ENCODE peak calls at places on chromosomes 13 and 19, in four cellular contexts. M, P, V and B are unnamed samples.

GRCh38 chr13:98981596-98982195 is 3.8 kb upstream of the DOCK9 start:
- DNase-seq in V (no peak), M (no peak), P (no peak), B (no peak)

GRCh38 chr19:861756-862528 is 2.5 kb downstream of the CFD start:
- DNase-seq in V (no peak), P (peak; percentile 78), M (peak; percentile 67), B (peak; percentile 50)

GRCh38 chr19:18915639-18916038 is 3.5 kb downstream of the COPE start:
- DNase-seq in P (peak; percentile 68), V (peak; percentile 40), M (peak; percentile 59), B (peak; percentile 62)

GRCh38 chr13:21663197-21663596 is 7.7 kb upstream of the FGF9 start:
- DNase-seq in M (peak; percentile 86), V (no peak), P (no peak), B (no peak)

GRCh38 chr19:38805180-38805579 is 7.6 kb downstream of the LGALS4 start:
- DNase-seq in V (no peak), P (no peak), M (peak; percentile 69), B (no peak)

GRCh38 chr19:38429055-38429810 is 3.2 kb upstream of the RASGRP4 start:
- DNase-seq in V (no peak), M (no peak), P (no peak), B (no peak)

GRCh38 chr13:27659466-27659865 is 37.8 kb downstream of the POLR1D start:
- DNase-seq in M (peak; percentile 70), P (no peak), V (peak; percentile 59), B (no peak)

GRCh38 chr13:26482451-26483197 is 74.9 kb upstream of the WASF3 start:
- DNase-seq in M (peak; percentile 78), V (peak; percentile 83), P (peak; percentile 66), B (peak; percentile 75)

GRCh38 chr13:22041741-22042140 is 370.9 kb downstream of the FGF9 start:
- DNase-seq in M (no peak), V (no peak), P (no peak), B (no peak)

GRCh38 chr19:1261863-1262686 is 7.1 kb upstream of the CIRBP start:
- DNase-seq in M (peak; percentile 98), V (peak; percentile 41), P (peak; percentile 80), B (peak; percentile 85)

GRCh38 chr13:28530729-28531194 is 35.8 kb upstream of the FLT1 start:
- DNase-seq in M (no peak), P (no peak), V (peak; percentile 42), B (peak; percentile 49)

GRCh38 chr13:25927966-25928365 is 123.8 kb downstream of the SHISA2 start:
- DNase-seq in M (no peak), V (no peak), P (no peak), B (no peak)

GRCh38 chr19:799076-799881 is 2.0 kb downstream of the PTBP1 start:
- DNase-seq in V (peak; percentile 71), M (peak; percentile 33), P (no peak), B (peak; percentile 70)

GRCh38 chr13:47213057-47213456 is 316.2 kb upstream of the HTR2A start:
- DNase-seq in M (no peak), P (no peak), V (no peak), B (peak; percentile 35)

GRCh38 chr19:17555929-17556813 is 722 bp downstream of the COLGALT1 start:
- DNase-seq in V (peak; percentile 81), M (peak; percentile 78), P (peak; percentile 71), B (peak; percentile 78)

GRCh38 chr19:45255611-45256157 is 4.6 kb downstream of the MARK4 start:
- DNase-seq in P (no peak), V (no peak), M (no peak), B (no peak)

GRCh38 chr13:81051873-81052272 is 710.9 kb upstream of the SPRY2 start:
- DNase-seq in M (no peak), P (no peak), V (peak; percentile 14), B (no peak)

GRCh38 chr13:106847049-106847448 is 279.1 kb upstream of the ARGLU1 start:
- DNase-seq in V (no peak), M (no peak), P (no peak), B (no peak)

GRCh38 chr13:110538632-110539031 is 22.9 kb downstream of the RAB20 start:
- DNase-seq in V (peak; percentile 78), P (no peak), M (no peak), B (no peak)

GRCh38 chr19:52351512-52351911 is 15.5 kb downstream of the ZNF610 start:
- DNase-seq in P (no peak), M (no peak), V (no peak), B (no peak)

GRCh38 chr13:85386424-85386823 is 412.8 kb downstream of the SLITRK6 start:
- DNase-seq in V (peak; percentile 8), M (no peak), P (peak; percentile 22), B (no peak)

GRCh38 chr13:112116187-112116950 is 49.4 kb downstream of the SOX1 start:
- DNase-seq in P (no peak), V (no peak), M (no peak), B (no peak)

GRCh38 chr13:85520445-85520844 is 278.8 kb downstream of the SLITRK6 start:
- DNase-seq in V (peak; percentile 46), M (no peak), P (no peak), B (no peak)

DNA sequence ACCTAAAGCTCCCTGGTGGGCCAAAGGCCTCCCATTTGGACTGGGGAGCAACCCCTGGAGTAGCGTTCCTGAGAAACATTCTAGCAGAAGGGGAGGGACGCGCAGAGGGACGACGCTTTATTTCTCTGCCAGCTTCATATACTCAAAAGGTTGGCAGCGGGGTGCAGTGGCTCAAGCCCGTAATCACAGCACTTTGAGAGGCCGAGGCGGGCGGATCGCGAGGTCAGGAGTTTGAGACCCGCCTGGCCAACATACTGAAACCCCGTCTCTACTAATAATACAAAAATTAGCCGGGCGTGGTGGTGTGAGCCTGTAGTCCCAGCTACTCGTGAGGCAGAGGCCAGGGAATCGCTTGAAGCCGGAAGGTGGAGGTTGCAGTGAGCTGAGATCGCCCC is 16.8 kb downstream of the RB1 start:
- DNase-seq in P (no peak), M (no peak), V (no peak), B (no peak)
- H3K4me3 ChIP-seq in P (no peak overlapping the region), M (no peak overlapping the region), V (no peak overlapping the region), B (no peak overlapping the region)

DNA sequence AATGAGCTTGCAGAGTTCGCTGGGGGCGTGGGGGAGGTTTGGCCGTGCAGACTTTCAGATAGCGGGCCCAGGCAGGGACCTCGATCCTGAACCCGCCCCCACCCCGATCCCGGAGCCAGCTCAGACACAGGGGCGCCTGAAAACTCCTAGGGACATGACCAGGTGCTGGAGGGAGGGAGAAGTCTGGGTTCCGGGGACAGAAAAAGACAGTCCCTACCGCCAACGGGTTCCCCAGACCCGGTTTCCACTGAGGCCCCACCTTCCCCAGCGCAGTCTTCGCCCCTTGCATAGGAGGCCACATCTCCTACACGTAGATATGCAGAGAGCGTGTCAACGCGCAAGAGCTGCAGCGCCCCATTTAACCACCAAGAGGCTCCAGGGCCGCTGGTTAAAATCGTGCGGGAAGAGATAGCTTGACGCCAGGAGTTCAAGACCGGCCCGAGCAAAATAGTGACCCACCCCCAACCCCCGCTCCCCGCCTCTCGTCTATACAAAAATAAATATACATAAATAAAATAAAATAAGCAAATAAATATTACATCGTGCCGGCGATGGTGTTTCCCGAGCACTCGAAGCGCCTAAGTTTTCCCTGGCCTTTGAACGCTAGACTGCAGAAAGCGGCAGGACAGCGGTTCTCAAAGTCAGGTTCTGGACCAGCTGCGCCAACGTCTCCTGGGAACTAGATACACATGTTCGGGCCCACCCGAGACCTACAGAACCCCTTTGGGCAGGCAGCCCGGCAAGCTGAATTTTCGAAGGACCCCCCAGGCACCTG is 8.3 kb downstream of the CCDC8 start:
- DNase-seq in M (no peak), V (peak; percentile 81), P (peak; percentile 77), B (no peak)
- H3K27ac ChIP-seq in M (no peak overlapping the region), V (peak overlapping the region; percentile 36), P (peak overlapping the region; percentile 92), B (no peak overlapping the region)

GRCh38 chr19:8001995-8002849 is 3.2 kb downstream of the ELAVL1 start:
- DNase-seq in V (peak; percentile 87), M (peak; percentile 74), P (peak; percentile 71), B (peak; percentile 91)
- H3K4me3 ChIP-seq in V (no peak overlapping the region), M (no peak overlapping the region), P (no peak overlapping the region), B (peak overlapping the region; percentile 68)

DNA sequence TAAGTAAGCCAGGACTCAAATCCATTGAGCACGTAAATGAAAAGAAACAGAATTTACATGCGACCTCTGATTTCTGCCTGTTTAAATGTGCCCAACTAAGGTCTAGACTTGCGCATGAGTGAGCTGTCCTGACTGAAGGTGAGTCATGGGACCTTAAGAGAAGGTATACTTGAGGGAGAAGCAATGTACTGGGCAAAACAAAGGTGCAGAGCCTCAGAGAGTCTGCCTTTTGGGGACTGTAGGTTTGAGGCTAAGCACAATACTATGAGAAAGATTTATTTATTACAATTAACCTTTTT is 45.8 kb downstream of the UFM1 start:
- DNase-seq in P (no peak), M (no peak), V (no peak), B (peak; percentile 35)
- H3K27ac ChIP-seq in P (no peak overlapping the region), M (no peak overlapping the region), V (no peak overlapping the region), B (no peak overlapping the region)

DNA sequence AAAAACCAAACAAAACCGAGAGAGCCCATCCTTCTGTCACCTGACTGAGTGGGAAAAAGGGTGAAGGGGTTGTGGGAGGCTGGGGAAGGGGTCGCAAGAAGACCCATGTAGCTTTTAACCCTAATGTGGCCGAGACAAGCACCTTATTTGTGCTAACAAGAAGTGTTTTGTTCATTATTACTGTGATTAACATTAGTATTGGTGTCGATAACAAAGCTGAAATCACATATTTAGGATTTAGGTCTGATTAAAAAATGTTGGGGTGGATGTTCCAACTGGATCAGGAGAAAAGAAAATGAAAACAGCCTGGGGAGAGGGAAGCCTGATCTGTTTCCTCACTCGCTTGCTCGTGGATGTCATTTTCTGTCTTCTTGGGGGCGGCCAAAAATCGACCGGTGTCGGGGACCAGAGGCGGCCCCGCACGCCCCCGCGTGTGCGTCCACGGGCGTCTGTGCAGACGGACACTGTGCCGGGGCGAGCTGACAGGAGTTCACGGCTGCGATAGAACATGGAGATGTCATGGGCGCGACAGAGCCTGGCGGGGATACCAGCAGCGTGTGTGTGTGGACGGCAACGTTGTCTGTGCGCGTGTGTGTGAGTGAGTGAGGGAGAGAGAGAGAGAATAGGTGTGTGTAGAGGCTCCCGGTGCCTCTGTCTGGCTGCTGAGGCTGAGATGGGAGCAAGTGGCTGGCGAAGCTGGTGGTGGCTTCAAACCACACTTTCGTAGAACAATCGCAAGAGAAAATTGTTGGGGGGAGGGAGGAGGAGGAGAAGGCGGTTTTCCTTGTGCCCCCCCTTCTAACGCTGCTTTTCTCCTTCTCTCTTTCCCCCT is 29.1 kb downstream of the NFIX start:
- DNase-seq in P (no peak), M (no peak), V (peak; percentile 41), B (peak; percentile 72)
- H3K4me3 ChIP-seq in P (no peak overlapping the region), M (no peak overlapping the region), V (no peak overlapping the region), B (peak overlapping the region; percentile 85)